ENCODE peak calls at places on chromosomes 2 and 18, in ten cellular contexts. B, U, Y, Q, E, I, V, M, W and H are unnamed samples.

GRCh38 chr18:64539852-64540251 is 391.0 kb upstream of the LINC00305 start:
- DNase-seq in B (no peak), U (no peak), Y (no peak), Q (no peak), E (no peak), I (no peak), V (no peak), M (no peak), W (no peak), H (no peak)

GRCh38 chr2:130827502-130828251 is 9.0 kb upstream of the ARHGEF4 start:
- DNase-seq in B (no peak), U (no peak), Y (no peak), Q (peak; percentile 70), E (no peak), I (no peak), V (peak; percentile 93), M (no peak), W (peak; percentile 36), H (peak; percentile 26)

GRCh38 chr2:176291768-176292393 is 22.6 kb downstream of the MTX2 start:
- DNase-seq in B (no peak), U (no peak), Y (no peak), Q (no peak), E (peak; percentile 18), I (no peak), V (no peak), M (no peak), W (no peak), H (no peak)

GRCh38 chr2:51722311-51722710 is 690.4 kb upstream of the NRXN1 start:
- DNase-seq in B (no peak), U (no peak), Y (no peak), Q (no peak), E (no peak), I (no peak), V (peak; percentile 1), M (no peak), W (peak; percentile 32), H (no peak)

GRCh38 chr2:214808961-214809750 is at the start of gene BARD1:
- DNase-seq in B (peak; percentile 70), U (peak; percentile 26), Y (peak; percentile 58), Q (peak; percentile 66), E (peak; percentile 57), I (peak; percentile 82), V (peak; percentile 67), M (peak; percentile 16), W (peak; percentile 84), H (no peak)

GRCh38 chr2:189407161-189407943 is 33.9 kb upstream of the WDR75 start:
- DNase-seq in B (no peak), U (no peak), Y (no peak), Q (peak; percentile 11), E (no peak), I (no peak), V (peak; percentile 22), M (no peak), W (peak; percentile 86), H (no peak)

GRCh38 chr2:150609831-150610582 is 122.5 kb upstream of the RND3 start:
- DNase-seq in B (no peak), U (no peak), Y (no peak), Q (no peak), E (no peak), I (no peak), V (no peak), M (no peak), W (peak; percentile 84), H (no peak)

GRCh38 chr2:28663359-28663758 is 88.3 kb upstream of the PPP1CB start:
- DNase-seq in B (no peak), U (no peak), Y (no peak), Q (no peak), E (no peak), I (no peak), V (no peak), M (no peak), W (peak; percentile 78), H (no peak)

GRCh38 chr2:240705204-240705781 is 13.6 kb downstream of the AQP12A start:
- DNase-seq in B (no peak), U (no peak), Y (no peak), Q (no peak), E (peak; percentile 23), I (no peak), V (no peak), M (no peak), W (no peak), H (no peak)

GRCh38 chr2:214484239-214484638 is 73.4 kb downstream of the VWC2L start:
- DNase-seq in B (no peak), U (peak; percentile 78), Y (no peak), Q (no peak), E (no peak), I (no peak), V (no peak), M (no peak), W (no peak), H (no peak)

GRCh38 chr18:23585007-23585871 is 1.1 kb downstream of the NPC1 start:
- DNase-seq in B (no peak), U (peak; percentile 39), Y (peak; percentile 37), Q (peak; percentile 56), E (no peak), I (peak; percentile 73), V (peak; percentile 82), M (no peak), W (peak; percentile 61), H (no peak)

GRCh38 chr2:207473203-207473865 is 56.4 kb upstream of the CREB1 start:
- DNase-seq in B (peak; percentile 38), U (no peak), Y (peak; percentile 39), Q (peak; percentile 49), E (peak; percentile 67), I (peak; percentile 81), V (peak; percentile 68), M (peak; percentile 29), W (peak; percentile 90), H (no peak)

GRCh38 chr2:146633159-146633558 is 1211.7 kb upstream of the ACVR2A start:
- DNase-seq in B (no peak), U (no peak), Y (no peak), Q (no peak), E (no peak), I (no peak), V (no peak), M (no peak), W (no peak), H (no peak)

GRCh38 chr18:50629148-50629631 is 69.3 kb downstream of the MAPK4 start:
- DNase-seq in B (no peak), U (no peak), Y (no peak), Q (peak; percentile 4), E (no peak), I (no peak), V (peak; percentile 78), M (no peak), W (no peak), H (peak; percentile 33)

GRCh38 chr2:159290289-159290907 is 3.9 kb upstream of the WDSUB1 start:
- DNase-seq in B (peak; percentile 13), U (no peak), Y (peak; percentile 51), Q (peak; percentile 62), E (peak; percentile 45), I (peak; percentile 47), V (peak; percentile 69), M (peak; percentile 51), W (peak; percentile 93), H (peak; percentile 33)

GRCh38 chr2:45014016-45014702 is 4.9 kb upstream of the SIX2 start:
- DNase-seq in B (no peak), U (peak; percentile 48), Y (no peak), Q (peak; percentile 30), E (no peak), I (no peak), V (no peak), M (no peak), W (peak; percentile 82), H (no peak)

DNA sequence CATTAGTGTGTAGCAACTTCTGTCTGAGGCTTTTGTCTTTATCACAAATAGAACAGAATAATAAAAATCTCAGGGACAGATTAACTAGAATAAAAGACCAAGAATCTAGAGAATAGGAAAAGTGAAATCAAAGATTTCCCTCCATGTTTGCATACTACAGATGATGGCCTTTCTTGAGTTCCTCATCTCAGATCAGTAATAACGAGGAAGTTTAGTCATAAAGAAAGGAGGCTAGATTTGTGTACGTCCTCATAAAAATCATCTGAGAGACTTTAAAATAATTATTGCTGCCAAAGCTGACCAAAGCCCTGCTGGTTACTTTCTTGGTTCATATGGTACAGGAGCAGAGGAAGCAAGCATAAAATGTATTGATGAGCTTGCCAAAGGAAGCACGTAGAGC is 117.3 kb downstream of the MIB1 start:
- DNase-seq in B (no peak), U (no peak), Y (no peak), Q (no peak), E (no peak), I (no peak), V (no peak), M (no peak), W (no peak), H (no peak)
- H3K27ac ChIP-seq in B (no peak overlapping the region), U (no peak overlapping the region), Y (no peak overlapping the region), Q (no peak overlapping the region), E (no peak overlapping the region), I (peak overlapping the region; percentile 20), V (no peak overlapping the region), M (no peak overlapping the region), W (no peak overlapping the region), H (no peak overlapping the region)

GRCh38 chr2:86066007-86066578 is 39.6 kb downstream of the POLR1A start:
- DNase-seq in B (no peak), U (no peak), Y (no peak), Q (no peak), E (no peak), I (no peak), V (no peak), M (no peak), W (no peak), H (no peak)
- H3K27ac ChIP-seq in B (no peak overlapping the region), U (peak overlapping the region; percentile 81), Y (no peak overlapping the region), Q (no peak overlapping the region), E (no peak overlapping the region), I (no peak overlapping the region), V (no peak overlapping the region), M (no peak overlapping the region), W (peak overlapping the region; percentile 58), H (no peak overlapping the region)

DNA sequence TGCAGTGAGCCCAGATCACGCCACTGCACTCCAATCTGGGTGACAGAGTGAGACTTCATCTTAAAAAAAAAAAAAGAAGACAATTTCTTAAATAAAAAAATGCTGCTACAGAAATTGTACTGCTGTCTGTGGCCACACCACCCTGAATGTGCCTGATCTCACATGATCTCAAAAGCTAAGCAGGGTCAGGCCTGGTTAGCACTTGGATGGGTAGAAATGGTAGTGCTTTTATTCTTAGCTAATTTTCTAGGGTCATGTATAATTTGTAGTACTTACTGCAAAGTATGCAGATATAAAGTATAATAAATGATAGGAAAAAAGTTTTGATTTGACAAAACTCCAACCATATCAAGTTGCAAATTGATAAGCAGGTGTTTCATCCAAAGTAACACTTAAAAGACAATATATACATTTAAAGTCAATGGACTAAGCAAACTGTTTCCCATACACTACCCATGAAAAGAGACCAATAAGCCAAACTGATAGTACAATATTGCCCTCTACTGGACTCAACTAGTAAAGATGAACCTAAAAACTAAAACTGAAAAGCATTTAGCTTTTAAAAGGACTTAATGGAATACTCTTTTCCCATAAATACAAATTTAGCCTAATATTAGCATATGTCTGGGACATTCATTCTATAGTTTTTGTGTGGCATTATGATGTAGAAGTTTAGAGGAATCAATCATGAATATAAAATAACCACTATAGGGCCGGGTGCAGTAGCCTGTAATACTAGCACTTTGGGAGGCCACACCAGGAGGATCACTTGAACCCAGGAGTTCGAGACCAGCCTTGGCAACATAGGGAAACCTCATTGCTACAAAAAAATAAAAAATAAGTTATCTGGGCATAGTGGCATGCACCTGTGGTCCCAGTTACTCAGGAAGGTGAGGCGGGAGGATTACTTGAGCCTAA is 18.6 kb upstream of the PEX13 start:
- DNase-seq in B (peak; percentile 64), U (no peak), Y (no peak), Q (peak; percentile 56), E (peak; percentile 52), I (peak; percentile 92), V (peak; percentile 37), M (no peak), W (peak; percentile 63), H (no peak)
- H3K27ac ChIP-seq in B (no peak overlapping the region), U (no peak overlapping the region), Y (no peak overlapping the region), Q (peak overlapping the region; percentile 50), E (no peak overlapping the region), I (peak overlapping the region; percentile 72), V (no peak overlapping the region), M (no peak overlapping the region), W (no peak overlapping the region), H (no peak overlapping the region)

GRCh38 chr18:8374652-8375051 is 234.6 kb upstream of the RAB12 start:
- DNase-seq in B (no peak), U (no peak), Y (no peak), Q (no peak), E (no peak), I (no peak), V (no peak), M (no peak), W (no peak), H (no peak)
- H3K27ac ChIP-seq in B (no peak overlapping the region), U (no peak overlapping the region), Y (no peak overlapping the region), Q (no peak overlapping the region), E (no peak overlapping the region), I (no peak overlapping the region), V (no peak overlapping the region), M (no peak overlapping the region), W (no peak overlapping the region), H (no peak overlapping the region)